ENCODE peak calls at places on chromosome 7, in ten cellular contexts. H, G, S, B, N, C, I, F, Z and R are unnamed samples.

GRCh38 chr7:67788689-67789088 is 792.1 kb downstream of the TYW1 start:
- DNase-seq in N (no peak), G (no peak), H (no peak), Z (no peak), B (no peak), F (peak; percentile 37), C (peak; percentile 54), I (no peak), S (no peak), R (no peak)

GRCh38 chr7:83987764-83988163 is 206.8 kb downstream of the SEMA3A start:
- DNase-seq in I (no peak), S (no peak), F (no peak), B (no peak), Z (no peak), G (no peak), H (no peak), N (no peak), C (no peak), R (no peak)

GRCh38 chr7:107353701-107354100 is 116.2 kb upstream of the GPR22 start:
- DNase-seq in F (no peak), Z (no peak), I (no peak), S (no peak), H (no peak), C (no peak), G (no peak), B (no peak), N (no peak), R (no peak)

GRCh38 chr7:121180436-121181063 is 148.2 kb upstream of the WNT16 start:
- DNase-seq in N (no peak), Z (peak; percentile 90), G (no peak), I (no peak), S (no peak), B (no peak), H (no peak), F (no peak), C (no peak), R (no peak)

GRCh38 chr7:93835684-93836083 is 54.9 kb downstream of the TFPI2 start:
- DNase-seq in G (no peak), H (no peak), Z (no peak), S (no peak), B (no peak), F (no peak), I (no peak), N (no peak), C (no peak), R (no peak)

GRCh38 chr7:155653773-155654172 is 9.3 kb downstream of the RBM33 start:
- DNase-seq in C (no peak), G (no peak), S (no peak), Z (no peak), B (no peak), H (no peak), N (peak; percentile 76), F (no peak), I (no peak), R (no peak)

GRCh38 chr7:92797693-92798092 is 38.7 kb downstream of the CDK6 start:
- DNase-seq in S (no peak), C (no peak), I (no peak), N (no peak), Z (no peak), B (no peak), F (no peak), G (no peak), H (no peak), R (no peak)

GRCh38 chr7:1225462-1226154 is 7.1 kb upstream of the UNCX start:
- DNase-seq in C (peak; percentile 60), N (no peak), I (peak; percentile 80), H (no peak), B (no peak), F (peak; percentile 85), S (no peak), Z (no peak), G (no peak), R (peak; percentile 32)

GRCh38 chr7:121537031-121537430 is 140.9 kb upstream of the FAM3C start:
- DNase-seq in G (no peak), N (no peak), C (no peak), B (no peak), H (no peak), Z (no peak), I (no peak), F (no peak), S (no peak), R (no peak)

GRCh38 chr7:122300607-122301079 is 3.9 kb downstream of the FEZF1 start:
- DNase-seq in Z (no peak), G (no peak), C (no peak), F (peak; percentile 57), H (no peak), S (no peak), B (no peak), N (no peak), I (no peak), R (no peak)

GRCh38 chr7:85041599-85042216 is 145.1 kb downstream of the SEMA3D start:
- DNase-seq in S (peak; percentile 82), B (peak; percentile 62), Z (peak; percentile 39), G (peak; percentile 60), F (peak; percentile 78), H (peak; percentile 26), N (peak; percentile 71), I (no peak), C (peak; percentile 80), R (no peak)

GRCh38 chr7:133139350-133139749 is 57.5 kb upstream of the CHCHD3 start:
- DNase-seq in F (peak; percentile 67), G (no peak), B (peak; percentile 10), N (no peak), S (no peak), C (peak; percentile 68), H (no peak), I (no peak), Z (peak; percentile 1), R (no peak)

GRCh38 chr7:8325067-8325466 is 63.1 kb upstream of the ICA1 start:
- DNase-seq in C (no peak), S (no peak), I (no peak), B (no peak), N (no peak), G (no peak), F (no peak), H (no peak), Z (no peak), R (no peak)

GRCh38 chr7:51238981-51239495 is 77.6 kb downstream of the COBL start:
- DNase-seq in I (no peak), G (no peak), H (no peak), N (no peak), Z (no peak), C (no peak), B (no peak), F (no peak), S (no peak), R (no peak)

GRCh38 chr7:18356195-18356645 is 139.3 kb upstream of the HDAC9 start:
- DNase-seq in B (peak; percentile 26), G (no peak), S (no peak), Z (peak; percentile 66), C (peak; percentile 28), H (no peak), N (no peak), I (no peak), F (peak; percentile 15), R (no peak)
- TF ChIP-seq CTCF in B (peak; percentile 71), G (peak; percentile 11), S (peak; percentile 57), Z (peak; percentile 92), C (peak; percentile 68), H (peak; percentile 75), N (peak; percentile 72), I (peak; percentile 71), F (peak; percentile 67), R (peak; percentile 93)

GRCh38 chr7:101676956-101677355 is 47.9 kb upstream of the MYL10 start:
- DNase-seq in S (no peak), N (no peak), G (no peak), C (no peak), I (no peak), Z (no peak), F (no peak), B (no peak), H (no peak), R (no peak)

GRCh38 chr7:101677421-101678137 is 48.5 kb upstream of the MYL10 start:
- DNase-seq in F (no peak), Z (no peak), G (no peak), I (no peak), S (no peak), B (no peak), C (no peak), N (no peak), H (no peak), R (no peak)

GRCh38 chr7:101678713-101679112 is 49.6 kb upstream of the MYL10 start:
- DNase-seq in G (no peak), N (no peak), F (no peak), H (no peak), B (no peak), I (no peak), Z (no peak), S (no peak), C (no peak), R (no peak)

GRCh38 chr7:101676062-101676461 is 47.0 kb upstream of the MYL10 start:
- DNase-seq in B (no peak), H (no peak), C (no peak), Z (no peak), N (no peak), I (no peak), F (no peak), S (no peak), G (no peak), R (no peak)

GRCh38 chr7:101678138-101678479 is 49.0 kb upstream of the MYL10 start:
- DNase-seq in B (no peak), F (no peak), S (no peak), H (no peak), I (no peak), Z (no peak), C (no peak), N (no peak), G (no peak), R (no peak)
- H3K27ac ChIP-seq in B (no peak overlapping the region), F (no peak overlapping the region), S (no peak overlapping the region), H (no peak overlapping the region), I (no peak overlapping the region), Z (no peak overlapping the region), C (no peak overlapping the region), N (no peak overlapping the region), G (no peak overlapping the region), R (no peak overlapping the region)

DNA sequence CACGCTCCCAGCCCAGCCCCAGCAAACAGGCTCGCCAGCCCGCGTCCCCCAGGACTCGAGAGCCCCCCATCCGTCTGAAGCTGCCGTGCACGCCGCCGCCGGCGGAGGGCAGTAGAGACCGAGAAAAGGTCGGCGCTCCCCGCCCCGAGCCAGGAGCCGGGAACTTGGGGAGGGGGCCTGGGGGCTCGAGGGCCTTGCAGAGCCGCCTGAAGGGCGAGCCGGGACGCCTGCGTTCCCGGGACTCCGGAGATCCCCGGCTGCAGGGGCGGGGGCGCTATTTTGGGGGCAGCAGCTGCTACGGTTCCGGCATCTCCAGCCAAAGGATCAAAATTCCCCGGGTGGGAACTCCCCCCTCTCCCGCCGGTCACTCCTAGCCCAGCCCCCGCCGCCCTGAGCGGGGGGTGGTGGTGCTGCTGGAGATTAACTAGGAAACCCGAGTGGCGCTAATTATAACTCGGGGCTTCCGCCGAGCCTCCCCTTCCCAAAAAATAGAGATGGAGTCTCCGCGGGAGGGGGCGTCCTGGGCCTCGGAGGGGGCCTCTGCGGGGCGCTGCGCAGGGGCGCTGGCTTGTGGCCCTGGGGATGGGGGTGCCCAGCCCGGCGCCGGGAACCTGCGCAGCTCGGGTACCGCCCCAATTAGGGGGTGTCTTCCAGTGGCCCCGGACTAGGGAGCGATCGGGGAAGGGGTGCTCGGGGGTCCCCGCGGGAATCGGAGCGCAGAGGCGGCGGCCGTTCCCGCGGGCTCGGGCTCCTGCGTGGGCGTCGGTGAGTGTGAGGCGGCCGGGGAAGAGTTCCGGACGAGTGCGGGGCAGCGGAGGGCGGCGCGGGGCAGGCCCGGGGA is 608 bp downstream of the ACHE start:
- DNase-seq in Z (peak; percentile 49), N (peak; percentile 80), B (no peak), I (peak; percentile 91), H (peak; percentile 66), C (peak; percentile 84), G (no peak), S (peak; percentile 50), F (peak; percentile 93), R (peak; percentile 46)
- TF ChIP-seq CTCF in Z (peak; percentile 85), N (peak; percentile 76), B (no peak), I (peak; percentile 82), H (peak; percentile 71), C (peak; percentile 82), G (peak; percentile 70), S (peak; percentile 79), F (peak; percentile 93), R (peak; percentile 84)

GRCh38 chr7:123633553-123633952 is 22.1 kb upstream of the LMOD2 start:
- DNase-seq in N (no peak), H (no peak), B (no peak), I (no peak), Z (no peak), C (no peak), G (no peak), S (no peak), F (no peak), R (no peak)
- H3K27ac ChIP-seq in N (no peak overlapping the region), H (no peak overlapping the region), B (no peak overlapping the region), I (no peak overlapping the region), Z (no peak overlapping the region), C (no peak overlapping the region), G (no peak overlapping the region), S (no peak overlapping the region), F (no peak overlapping the region), R (no peak overlapping the region)